ENCODE peak calls at places on chromosomes 12 and 14, in ten cellular contexts. Q is esophagus squamous epithelium, H is omental fat pad, W is GM23338, Z is GM06990, J is GM12864, O is AG09309, C is PC-3, Y is progenitor cell of endocrine pancreas, U is transverse colon. S is an unnamed sample.

GRCh38 chr14:101474563-101475467 is 86.5 kb upstream of the DIO3 start:
- DNase-seq in Y (no peak), Q (no peak), W (no peak), H (peak), J (no peak), O (no peak), C (no peak), Z (no peak), U (no peak), S (no peak)

GRCh38 chr14:59918824-59919581 is 941 bp upstream of the LRRC9 start:
- DNase-seq in O (no peak), W (peak), C (peak), H (no peak), Z (no peak), J (no peak), Q (no peak), U (peak), Y (no peak), S (peak)

GRCh38 chr12:9344540-9344939 is 136.3 kb upstream of the PZP start:
- DNase-seq in H (no peak), C (no peak), Y (no peak), O (peak), J (no peak), W (no peak), Q (no peak), Z (no peak), U (no peak), S (no peak)

GRCh38 chr14:100440207-100440631 is 117.1 kb downstream of the SLC25A47 start:
- DNase-seq in Q (no peak), W (peak), O (no peak), Y (peak), U (peak), J (no peak), H (no peak), C (peak), Z (peak), S (peak)

GRCh38 chr12:24360461-24360860 is 411.0 kb upstream of the SOX5 start:
- DNase-seq in H (no peak), J (no peak), U (no peak), Z (no peak), Y (no peak), O (no peak), Q (no peak), W (no peak), C (no peak), S (no peak)

GRCh38 chr14:69312608-69313007 is 52.6 kb downstream of the GALNT16 start:
- DNase-seq in Q (no peak), O (no peak), C (no peak), Y (no peak), Z (no peak), W (no peak), J (no peak), H (no peak), U (no peak), S (no peak)

GRCh38 chr14:74965770-74966153 is 10.4 kb upstream of the PGF start:
- DNase-seq in Q (no peak), Z (no peak), H (no peak), W (no peak), J (no peak), O (no peak), Y (no peak), U (no peak), C (peak), S (no peak)

GRCh38 chr14:68939893-68940613 is 39.0 kb downstream of the ACTN1 start:
- DNase-seq in Q (no peak), W (peak), U (peak), H (no peak), C (peak), Y (no peak), J (no peak), O (peak), Z (no peak), S (peak)

GRCh38 chr12:122363782-122364181 is 58.7 kb downstream of the CLIP1 start:
- DNase-seq in H (no peak), Z (no peak), Y (no peak), U (no peak), C (no peak), Q (no peak), W (no peak), J (no peak), O (no peak), S (no peak)

GRCh38 chr12:124952295-124952694 is 36.6 kb downstream of the DHX37 start:
- DNase-seq in U (no peak), Z (no peak), O (no peak), W (no peak), Q (no peak), C (no peak), Y (no peak), H (no peak), J (no peak), S (no peak)

DNA sequence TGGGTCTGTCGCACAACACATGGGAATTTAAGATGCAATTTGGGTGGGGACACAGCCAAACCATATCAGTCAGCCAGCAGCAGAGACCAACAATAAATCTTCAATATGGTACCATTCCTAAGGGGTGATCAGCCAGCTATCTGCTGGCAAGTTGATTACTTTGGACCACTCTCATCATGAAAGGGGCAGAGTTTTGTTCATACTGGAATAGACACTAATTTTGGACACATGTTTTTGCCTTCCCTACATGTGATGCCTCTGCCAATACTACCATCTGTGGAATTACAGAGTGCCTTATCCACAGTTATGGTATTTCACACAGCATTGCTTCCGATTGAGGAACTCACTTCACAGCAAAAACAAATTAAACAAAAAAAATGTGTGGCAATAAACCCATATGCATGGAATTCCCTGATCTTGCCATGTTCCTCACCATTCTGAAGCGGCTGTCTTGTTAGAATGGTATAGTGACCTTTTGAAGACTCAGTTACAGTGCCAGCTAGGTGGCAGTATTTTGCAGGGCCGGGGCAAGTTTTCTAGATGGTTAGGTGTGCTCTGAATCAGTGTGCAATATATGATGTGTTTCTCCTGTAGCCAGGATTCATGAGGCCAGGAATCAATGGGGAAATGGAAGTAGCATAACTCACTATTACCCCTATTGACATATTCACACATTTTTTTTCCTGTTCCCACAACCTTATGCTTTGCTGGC is 179.0 kb upstream of the IGF1 start:
- DNase-seq in U (no peak), W (peak), O (no peak), C (no peak), Z (no peak), J (no peak), Y (no peak), Q (no peak), H (no peak), S (no peak)
- TF ChIP-seq CTCF in U (no peak), W (peak), O (peak), C (peak), Z (peak), J (peak), Y (no peak), Q (peak), H (no peak), S (no peak)

GRCh38 chr14:64503434-64504309 is at the start of gene ZBTB25:
- DNase-seq in Q (peak), H (peak), Y (peak), W (peak), J (peak), Z (peak), O (peak), U (peak), C (peak), S (peak)

GRCh38 chr14:64501326-64502171 is 2.1 kb downstream of the ZBTB25 start:
- DNase-seq in C (peak), W (no peak), Q (no peak), Y (no peak), Z (no peak), J (no peak), U (peak), H (peak), O (peak), S (no peak)

GRCh38 chr14:64504310-64504896 is at the start of gene ZBTB1:
- DNase-seq in C (peak), H (peak), J (no peak), U (peak), Q (peak), O (peak), W (peak), Y (peak), Z (peak), S (peak)

GRCh38 chr14:64502476-64503183 is 1.0 kb downstream of the ZBTB25 start:
- DNase-seq in Z (no peak), H (no peak), C (peak), J (no peak), Q (no peak), Y (no peak), W (peak), U (peak), O (no peak), S (no peak)

GRCh38 chr14:64503184-64503433 is 529 bp downstream of the ZBTB25 start:
- DNase-seq in W (peak), U (no peak), O (no peak), J (no peak), C (no peak), H (no peak), Q (no peak), Y (no peak), Z (no peak), S (no peak)
- TF ChIP-seq CTCF in W (no peak), U (no peak), O (no peak), J (no peak), C (no peak), H (no peak), Q (no peak), Y (no peak), Z (no peak), S (no peak)

DNA sequence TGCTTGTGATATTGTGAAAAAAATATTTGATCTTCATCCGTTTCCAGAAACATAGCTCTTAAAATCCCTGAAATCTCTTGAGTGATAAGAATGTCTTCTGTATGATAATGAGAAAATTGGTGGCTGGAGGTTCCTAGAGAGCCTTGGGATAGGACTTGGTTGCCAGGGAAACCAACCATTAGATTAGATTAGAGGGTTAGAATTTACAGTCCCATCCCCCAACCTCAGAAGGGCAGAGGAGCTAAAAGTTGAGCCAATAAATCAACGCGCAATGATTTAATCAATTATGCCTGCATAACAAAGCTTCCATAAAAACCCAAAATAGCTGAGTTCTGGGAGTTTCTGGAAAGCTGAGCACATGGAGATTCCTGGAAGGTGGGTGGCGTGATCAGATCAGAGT is 10.6 kb downstream of the SEL1L start:
- DNase-seq in W (no peak), U (no peak), C (no peak), J (no peak), Q (no peak), O (no peak), Y (no peak), H (no peak), Z (no peak), S (no peak)
- TF ChIP-seq CTCF in W (no peak), U (no peak), C (no peak), J (no peak), Q (no peak), O (no peak), Y (no peak), H (no peak), Z (no peak), S (no peak)

GRCh38 chr14:86052868-86053267 is 522.9 kb downstream of the FLRT2 start:
- DNase-seq in Z (no peak), W (no peak), J (no peak), Y (no peak), O (no peak), C (no peak), H (no peak), Q (no peak), U (no peak), S (no peak)

GRCh38 chr14:86050072-86050683 is 520.2 kb downstream of the FLRT2 start:
- DNase-seq in Q (no peak), Y (no peak), C (no peak), Z (no peak), U (no peak), J (no peak), H (no peak), W (no peak), O (no peak), S (no peak)

GRCh38 chr14:86057018-86057667 is 527.2 kb downstream of the FLRT2 start:
- DNase-seq in Z (no peak), Q (no peak), O (peak), W (peak), H (no peak), Y (no peak), U (no peak), C (peak), J (no peak), S (peak)

GRCh38 chr14:86055512-86055911 is 525.6 kb downstream of the FLRT2 start:
- DNase-seq in O (no peak), J (no peak), H (no peak), W (peak), Q (no peak), U (no peak), Y (no peak), Z (no peak), C (peak), S (no peak)
- TF ChIP-seq CTCF in O (no peak), J (no peak), H (no peak), W (peak), Q (no peak), U (no peak), Y (no peak), Z (no peak), C (peak), S (no peak)

GRCh38 chr12:51534216-51534615 is 56.8 kb upstream of the SCN8A start:
- DNase-seq in U (no peak), C (no peak), Z (no peak), H (no peak), W (peak), Y (no peak), O (no peak), Q (no peak), J (no peak), S (peak)

GRCh38 chr12:51533799-51534198 is 57.2 kb upstream of the SCN8A start:
- DNase-seq in U (no peak), Y (no peak), Q (no peak), J (no peak), C (peak), O (no peak), W (peak), Z (no peak), H (no peak), S (no peak)

GRCh38 chr12:51534675-51535074 is 56.4 kb upstream of the SCN8A start:
- DNase-seq in H (no peak), Q (no peak), O (no peak), W (no peak), J (no peak), C (no peak), Z (no peak), Y (no peak), U (no peak), S (no peak)

GRCh38 chr12:51538149-51538548 is 52.9 kb upstream of the SCN8A start:
- DNase-seq in U (no peak), C (no peak), W (no peak), O (no peak), Q (no peak), J (no peak), Z (no peak), Y (no peak), H (no peak), S (no peak)

DNA sequence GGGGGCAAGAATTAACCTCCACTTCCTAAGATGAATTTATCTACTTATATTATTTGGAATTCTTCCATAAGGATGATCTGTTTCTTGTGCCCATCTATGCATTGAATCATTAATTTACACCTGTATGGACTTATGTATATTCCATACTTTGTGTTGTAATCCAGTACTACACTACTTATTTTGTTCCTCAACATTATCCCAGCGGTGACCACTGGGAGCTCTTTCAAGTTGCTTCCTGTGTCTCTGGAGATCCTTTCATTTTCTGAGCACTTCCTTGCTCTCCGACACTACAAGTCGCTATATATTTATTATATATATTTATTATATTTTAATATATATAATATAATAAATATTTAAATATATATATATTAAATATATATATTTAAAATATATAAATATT is 54.9 kb upstream of the SCN8A start:
- DNase-seq in W (peak), H (no peak), Z (no peak), Y (no peak), C (peak), O (no peak), J (no peak), U (no peak), Q (no peak), S (no peak)
- TF ChIP-seq CTCF in W (no peak), H (no peak), Z (no peak), Y (peak), C (no peak), O (peak), J (no peak), U (no peak), Q (no peak), S (no peak)

DNA sequence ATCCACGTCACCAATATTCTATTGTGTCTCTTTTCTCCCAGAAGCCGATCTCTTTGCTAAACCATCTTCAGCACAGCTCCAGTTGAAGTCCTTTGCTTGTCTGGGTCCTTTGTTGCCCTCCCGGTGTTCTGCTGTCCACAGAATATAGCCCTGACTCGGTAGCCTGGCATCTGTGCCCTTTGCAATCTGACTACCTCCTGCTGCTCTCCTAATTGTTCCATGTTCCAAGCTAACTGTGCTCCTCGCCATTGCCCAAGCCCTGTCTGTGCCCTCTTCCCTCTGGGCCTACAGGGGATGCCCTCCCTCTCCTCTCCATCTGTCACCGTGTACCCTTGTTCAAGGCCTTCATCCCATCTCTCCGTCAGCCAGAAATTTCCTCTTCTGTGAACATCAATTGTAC is 306.3 kb downstream of the APAF1 start:
- DNase-seq in Y (no peak), U (no peak), Z (no peak), J (no peak), H (no peak), W (no peak), Q (no peak), C (no peak), O (no peak), S (no peak)
- TF ChIP-seq CTCF in Y (no peak), U (no peak), Z (no peak), J (no peak), H (no peak), W (no peak), Q (no peak), C (no peak), O (no peak), S (no peak)

S was measured in glutamatergic neuron.